ENCODE peak calls at places on chromosomes 6 and 20, in seven cellular contexts. One of them, this sample, is unnamed. For H3K27me3, the result is how much of the 10 kb centered on the place peaks cover.

GRCh38 chr6:88166493-88166900 is 350 bp upstream of the CNR1 start:
- DNase-seq in IMR-90: no peak
- DNase-seq in BE2C: no peak
- DNase-seq in ascending aorta: no peak
- DNase-seq in fibroblast of lung: no peak
- DNase-seq in stomach: no peak
- DNase-seq in left ventricle myocardium inferior: no peak
- DNase-seq in this sample: no peak

GRCh38 chr6:138371452-138371711 is 6.3 kb upstream of the SMIM28 start:
- DNase-seq in IMR-90: no peak
- DNase-seq in BE2C: peak
- DNase-seq in ascending aorta: no peak
- DNase-seq in fibroblast of lung: no peak
- DNase-seq in stomach: no peak
- DNase-seq in left ventricle myocardium inferior: no peak
- DNase-seq in this sample: no peak

GRCh38 chr20:49400904-49401303 is 81.6 kb downstream of the KCNB1 start:
- DNase-seq in IMR-90: peak
- DNase-seq in BE2C: no peak
- DNase-seq in ascending aorta: no peak
- DNase-seq in fibroblast of lung: peak
- DNase-seq in stomach: no peak
- DNase-seq in left ventricle myocardium inferior: no peak
- DNase-seq in this sample: no peak

GRCh38 chr20:57048027-57048869 is 218.2 kb downstream of the BMP7 start:
- DNase-seq in IMR-90: no peak
- DNase-seq in BE2C: peak
- DNase-seq in ascending aorta: no peak
- DNase-seq in fibroblast of lung: no peak
- DNase-seq in stomach: no peak
- DNase-seq in left ventricle myocardium inferior: no peak
- DNase-seq in this sample: no peak

GRCh38 chr6:132084811-132085509 is 133.8 kb upstream of the CCN2 start:
- DNase-seq in IMR-90: peak
- DNase-seq in BE2C: no peak
- DNase-seq in ascending aorta: no peak
- DNase-seq in fibroblast of lung: peak
- DNase-seq in stomach: no peak
- DNase-seq in left ventricle myocardium inferior: no peak
- DNase-seq in this sample: peak

GRCh38 chr20:7155282-7155681 is 387.8 kb downstream of the BMP2 start:
- DNase-seq in IMR-90: no peak
- DNase-seq in BE2C: no peak
- DNase-seq in ascending aorta: no peak
- DNase-seq in fibroblast of lung: no peak
- DNase-seq in stomach: no peak
- DNase-seq in left ventricle myocardium inferior: no peak
- DNase-seq in this sample: no peak

GRCh38 chr6:132202569-132202968 is 198.7 kb downstream of the MOXD1 start:
- DNase-seq in IMR-90: peak
- DNase-seq in BE2C: no peak
- DNase-seq in ascending aorta: no peak
- DNase-seq in fibroblast of lung: peak
- DNase-seq in stomach: no peak
- DNase-seq in left ventricle myocardium inferior: no peak
- DNase-seq in this sample: peak

GRCh38 chr6:158962371-158962770 is 37.6 kb downstream of the RSPH3 start:
- DNase-seq in IMR-90: no peak
- DNase-seq in BE2C: no peak
- DNase-seq in ascending aorta: no peak
- DNase-seq in fibroblast of lung: no peak
- DNase-seq in stomach: no peak
- DNase-seq in left ventricle myocardium inferior: no peak
- DNase-seq in this sample: peak

GRCh38 chr20:4439461-4439860 is 282.2 kb upstream of the PRND start:
- DNase-seq in IMR-90: no peak
- DNase-seq in BE2C: no peak
- DNase-seq in ascending aorta: no peak
- DNase-seq in fibroblast of lung: no peak
- DNase-seq in stomach: no peak
- DNase-seq in left ventricle myocardium inferior: no peak
- DNase-seq in this sample: no peak

GRCh38 chr6:42375007-42375635 is 76.6 kb downstream of the TRERF1 start:
- DNase-seq in IMR-90: no peak
- DNase-seq in BE2C: no peak
- DNase-seq in ascending aorta: no peak
- DNase-seq in fibroblast of lung: no peak
- DNase-seq in stomach: no peak
- DNase-seq in left ventricle myocardium inferior: no peak
- DNase-seq in this sample: no peak

GRCh38 chr6:43766964-43767461 is 3.0 kb upstream of the VEGFA start:
- DNase-seq in IMR-90: no peak
- DNase-seq in BE2C: no peak
- DNase-seq in ascending aorta: no peak
- DNase-seq in fibroblast of lung: no peak
- DNase-seq in stomach: peak
- DNase-seq in left ventricle myocardium inferior: peak
- DNase-seq in this sample: no peak

GRCh38 chr6:149362289-149362688 is 37.8 kb upstream of the SUMO4 start:
- DNase-seq in IMR-90: no peak
- DNase-seq in BE2C: no peak
- DNase-seq in ascending aorta: no peak
- DNase-seq in fibroblast of lung: no peak
- DNase-seq in stomach: no peak
- DNase-seq in left ventricle myocardium inferior: no peak
- DNase-seq in this sample: no peak

GRCh38 chr6:126546771-126547170 is 206.9 kb downstream of the CENPW start:
- DNase-seq in IMR-90: peak
- DNase-seq in BE2C: no peak
- DNase-seq in ascending aorta: no peak
- DNase-seq in fibroblast of lung: peak
- DNase-seq in stomach: no peak
- DNase-seq in left ventricle myocardium inferior: no peak
- DNase-seq in this sample: peak

GRCh38 chr6:148700713-148701392 is 46.0 kb upstream of the UST start:
- DNase-seq in IMR-90: peak
- DNase-seq in BE2C: no peak
- DNase-seq in ascending aorta: no peak
- DNase-seq in fibroblast of lung: peak
- DNase-seq in stomach: no peak
- DNase-seq in left ventricle myocardium inferior: no peak
- DNase-seq in this sample: no peak

GRCh38 chr6:149929422-149929821 is 6.5 kb upstream of the RAET1G start:
- DNase-seq in IMR-90: no peak
- DNase-seq in BE2C: no peak
- DNase-seq in ascending aorta: no peak
- DNase-seq in fibroblast of lung: no peak
- DNase-seq in stomach: no peak
- DNase-seq in left ventricle myocardium inferior: no peak
- DNase-seq in this sample: no peak

GRCh38 chr6:165049362-165049761 is 260.0 kb downstream of the C6orf118 start:
- DNase-seq in IMR-90: no peak
- DNase-seq in BE2C: peak
- DNase-seq in ascending aorta: no peak
- DNase-seq in fibroblast of lung: peak
- DNase-seq in stomach: no peak
- DNase-seq in left ventricle myocardium inferior: no peak
- DNase-seq in this sample: no peak

GRCh38 chr20:10961651-10962288 is 288.0 kb upstream of the JAG1 start:
- DNase-seq in IMR-90: no peak
- DNase-seq in BE2C: no peak
- DNase-seq in ascending aorta: no peak
- DNase-seq in fibroblast of lung: no peak
- DNase-seq in stomach: no peak
- DNase-seq in left ventricle myocardium inferior: no peak
- DNase-seq in this sample: no peak

GRCh38 chr20:58224974-58225373 is 3.5 kb downstream of the ANKRD60 start:
- DNase-seq in IMR-90: peak
- DNase-seq in BE2C: no peak
- DNase-seq in ascending aorta: no peak
- DNase-seq in fibroblast of lung: no peak
- DNase-seq in stomach: no peak
- DNase-seq in left ventricle myocardium inferior: no peak
- DNase-seq in this sample: no peak

GRCh38 chr6:68651018-68651985 is 16.2 kb downstream of the ADGRB3 start:
- DNase-seq in IMR-90: no peak
- DNase-seq in BE2C: no peak
- DNase-seq in ascending aorta: no peak
- DNase-seq in fibroblast of lung: peak
- DNase-seq in stomach: no peak
- DNase-seq in left ventricle myocardium inferior: no peak
- DNase-seq in this sample: no peak

GRCh38 chr6:24403501-24403824 is 727 bp downstream of the MRS2 start:
- DNase-seq in IMR-90: no peak
- DNase-seq in BE2C: no peak
- DNase-seq in ascending aorta: no peak
- DNase-seq in fibroblast of lung: no peak
- DNase-seq in stomach: no peak
- DNase-seq in left ventricle myocardium inferior: no peak
- DNase-seq in this sample: no peak

GRCh38 chr6:20946037-20946436 is 411.8 kb downstream of the CDKAL1 start:
- DNase-seq in IMR-90: peak
- DNase-seq in BE2C: no peak
- DNase-seq in ascending aorta: no peak
- DNase-seq in fibroblast of lung: peak
- DNase-seq in stomach: no peak
- DNase-seq in left ventricle myocardium inferior: no peak
- DNase-seq in this sample: no peak
- TF ChIP-seq CTCF in IMR-90: peak
- TF ChIP-seq CTCF in BE2C: no peak
- TF ChIP-seq CTCF in ascending aorta: no peak
- TF ChIP-seq CTCF in fibroblast of lung: peak
- TF ChIP-seq CTCF in stomach: no peak
- TF ChIP-seq CTCF in left ventricle myocardium inferior: no peak
- TF ChIP-seq CTCF in this sample: no peak

DNA sequence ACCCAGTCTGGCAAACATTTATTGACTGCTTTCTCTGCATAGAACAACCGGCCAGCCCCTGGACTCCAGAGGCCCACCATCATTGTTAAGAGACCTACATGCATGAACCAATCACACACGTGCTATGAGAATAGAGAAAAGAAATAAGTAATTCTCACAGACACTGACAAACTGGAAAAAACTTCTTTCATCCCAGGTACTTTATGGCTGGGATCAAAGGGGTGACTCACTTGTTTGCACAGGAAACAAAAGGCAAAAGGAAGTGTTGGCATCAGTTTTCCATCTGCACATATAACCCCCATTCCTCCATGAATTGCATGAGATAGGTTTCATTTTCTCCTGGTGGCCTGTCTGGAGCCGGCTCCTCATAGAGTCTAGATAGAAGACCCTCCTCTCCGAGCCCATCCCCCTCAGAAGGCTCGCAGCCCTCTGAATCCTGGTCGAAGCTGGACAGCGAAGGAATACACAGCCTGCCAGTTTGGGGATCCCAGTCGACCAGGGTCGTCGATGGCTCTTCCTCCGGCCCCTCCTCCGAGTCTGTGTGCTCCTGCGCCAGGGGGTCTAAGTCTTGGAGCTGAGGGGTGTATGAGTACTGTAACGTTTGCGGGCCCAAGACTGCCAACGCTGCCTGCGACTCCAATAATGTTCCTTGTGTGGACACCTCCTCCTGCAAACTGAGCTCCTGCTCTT is 43.3 kb downstream of the IL20RA start:
- DNase-seq in IMR-90: no peak
- DNase-seq in BE2C: no peak
- DNase-seq in ascending aorta: no peak
- DNase-seq in fibroblast of lung: peak
- DNase-seq in stomach: no peak
- DNase-seq in left ventricle myocardium inferior: no peak
- DNase-seq in this sample: no peak
- H3K4me3 ChIP-seq in IMR-90: no peak
- H3K4me3 ChIP-seq in BE2C: no peak
- H3K4me3 ChIP-seq in ascending aorta: no peak
- H3K4me3 ChIP-seq in fibroblast of lung: no peak
- H3K4me3 ChIP-seq in stomach: no peak
- H3K4me3 ChIP-seq in left ventricle myocardium inferior: no peak
- H3K4me3 ChIP-seq in this sample: no peak

DNA sequence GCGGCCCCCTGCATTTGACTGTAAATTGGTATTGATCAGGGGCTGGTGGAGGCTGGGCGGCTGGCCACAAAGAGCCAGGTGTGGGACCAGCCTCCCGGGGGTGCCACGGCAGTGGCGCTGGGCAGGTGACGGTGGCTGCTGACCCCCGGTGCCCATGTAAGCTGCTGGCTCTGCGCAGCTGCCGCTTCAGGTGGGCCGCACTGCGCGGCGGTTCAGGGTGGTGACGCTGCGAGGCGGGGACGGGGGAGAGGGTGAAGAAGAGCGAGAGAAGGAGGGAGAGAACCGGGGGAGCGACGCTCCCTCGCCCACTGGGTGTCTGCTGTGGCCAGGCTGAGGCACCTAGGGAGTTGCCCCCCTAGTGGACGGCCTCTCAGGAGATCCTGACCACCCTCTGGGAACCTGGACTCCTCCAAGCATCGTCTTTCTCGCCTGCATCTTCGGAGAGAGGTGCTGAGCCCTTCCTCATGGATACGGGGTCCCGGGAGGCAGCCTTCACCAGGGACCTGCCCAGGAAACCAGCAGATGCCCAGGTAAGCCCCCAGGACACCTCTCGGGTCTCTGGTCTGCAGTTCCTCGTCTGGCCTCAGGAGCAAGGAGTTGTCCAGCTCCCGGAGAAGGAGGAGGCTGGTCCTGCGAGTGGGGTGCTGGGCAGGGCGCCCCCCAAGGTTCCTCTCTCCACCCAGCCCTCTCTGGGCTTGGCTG is 77.5 kb upstream of the GATA5 start:
- DNase-seq in IMR-90: no peak
- DNase-seq in BE2C: no peak
- DNase-seq in ascending aorta: no peak
- DNase-seq in fibroblast of lung: no peak
- DNase-seq in stomach: no peak
- DNase-seq in left ventricle myocardium inferior: no peak
- DNase-seq in this sample: no peak
- H3K27me3 ChIP-seq in IMR-90: half or more
- H3K27me3 ChIP-seq in BE2C: under half
- H3K27me3 ChIP-seq in ascending aorta: under half
- H3K27me3 ChIP-seq in fibroblast of lung: under half
- H3K27me3 ChIP-seq in stomach: half or more
- H3K27me3 ChIP-seq in left ventricle myocardium inferior: half or more
- H3K27me3 ChIP-seq in this sample: under half

GRCh38 chr6:97437087-97437486 is 154.1 kb upstream of the MMS22L start:
- DNase-seq in IMR-90: peak
- DNase-seq in BE2C: no peak
- DNase-seq in ascending aorta: no peak
- DNase-seq in fibroblast of lung: peak
- DNase-seq in stomach: no peak
- DNase-seq in left ventricle myocardium inferior: no peak
- DNase-seq in this sample: no peak

GRCh38 chr6:97443408-97444080 is 160.5 kb upstream of the MMS22L start:
- DNase-seq in IMR-90: no peak
- DNase-seq in BE2C: no peak
- DNase-seq in ascending aorta: no peak
- DNase-seq in fibroblast of lung: no peak
- DNase-seq in stomach: no peak
- DNase-seq in left ventricle myocardium inferior: no peak
- DNase-seq in this sample: no peak

GRCh38 chr6:97438011-97438671 is 155.1 kb upstream of the MMS22L start:
- DNase-seq in IMR-90: no peak
- DNase-seq in BE2C: no peak
- DNase-seq in ascending aorta: no peak
- DNase-seq in fibroblast of lung: no peak
- DNase-seq in stomach: no peak
- DNase-seq in left ventricle myocardium inferior: no peak
- DNase-seq in this sample: no peak

GRCh38 chr6:97445406-97445805 is 162.4 kb upstream of the MMS22L start:
- DNase-seq in IMR-90: no peak
- DNase-seq in BE2C: no peak
- DNase-seq in ascending aorta: no peak
- DNase-seq in fibroblast of lung: no peak
- DNase-seq in stomach: no peak
- DNase-seq in left ventricle myocardium inferior: no peak
- DNase-seq in this sample: no peak

GRCh38 chr6:97440590-97441176 is 157.7 kb upstream of the MMS22L start:
- DNase-seq in IMR-90: peak
- DNase-seq in BE2C: peak
- DNase-seq in ascending aorta: no peak
- DNase-seq in fibroblast of lung: peak
- DNase-seq in stomach: no peak
- DNase-seq in left ventricle myocardium inferior: no peak
- DNase-seq in this sample: no peak
- TF ChIP-seq CTCF in IMR-90: peak
- TF ChIP-seq CTCF in BE2C: peak
- TF ChIP-seq CTCF in ascending aorta: no peak
- TF ChIP-seq CTCF in fibroblast of lung: peak
- TF ChIP-seq CTCF in stomach: no peak
- TF ChIP-seq CTCF in left ventricle myocardium inferior: peak
- TF ChIP-seq CTCF in this sample: peak

This sample was measured in BJ.